ENCODE peak calls at places on chromosome 21, in nine cellular contexts. One of them, this sample, is unnamed.

GRCh38 chr21:33640697-33641338 is 723 bp downstream of the CRYZL1 start:
- DNase-seq in RWPE1: peak
- DNase-seq in astrocyte: peak
- DNase-seq in HFF-Myc: no peak
- DNase-seq in lower lobe of right lung: no peak
- DNase-seq in type B pancreatic cell: no peak
- DNase-seq in tibial artery: no peak
- DNase-seq in breast epithelium: no peak
- DNase-seq in suprapubic skin: no peak
- DNase-seq in this sample: peak

GRCh38 chr21:42376338-42376982 is 10.1 kb upstream of the TFF1 start:
- DNase-seq in type B pancreatic cell: no peak
- DNase-seq in HFF-Myc: no peak
- DNase-seq in astrocyte: no peak
- DNase-seq in RWPE1: no peak
- DNase-seq in suprapubic skin: no peak
- DNase-seq in tibial artery: no peak
- DNase-seq in lower lobe of right lung: peak
- DNase-seq in breast epithelium: no peak
- DNase-seq in this sample: no peak

GRCh38 chr21:44556879-44557278 is 1.7 kb downstream of the KRTAP10-3 start:
- DNase-seq in lower lobe of right lung: no peak
- DNase-seq in astrocyte: no peak
- DNase-seq in RWPE1: no peak
- DNase-seq in suprapubic skin: no peak
- DNase-seq in HFF-Myc: no peak
- DNase-seq in type B pancreatic cell: no peak
- DNase-seq in breast epithelium: no peak
- DNase-seq in tibial artery: no peak
- DNase-seq in this sample: peak

GRCh38 chr21:42013338-42013737 is 3.2 kb upstream of the ZBTB21 start:
- DNase-seq in suprapubic skin: no peak
- DNase-seq in RWPE1: no peak
- DNase-seq in tibial artery: no peak
- DNase-seq in breast epithelium: no peak
- DNase-seq in type B pancreatic cell: no peak
- DNase-seq in lower lobe of right lung: no peak
- DNase-seq in astrocyte: no peak
- DNase-seq in HFF-Myc: no peak
- DNase-seq in this sample: no peak

GRCh38 chr21:37653201-37653600 is 263.1 kb downstream of the KCNJ6 start:
- DNase-seq in breast epithelium: no peak
- DNase-seq in RWPE1: no peak
- DNase-seq in astrocyte: no peak
- DNase-seq in type B pancreatic cell: no peak
- DNase-seq in HFF-Myc: no peak
- DNase-seq in lower lobe of right lung: no peak
- DNase-seq in tibial artery: no peak
- DNase-seq in suprapubic skin: no peak
- DNase-seq in this sample: no peak

GRCh38 chr21:33976980-33977720 is 61.5 kb upstream of the ATP5PO start:
- DNase-seq in lower lobe of right lung: no peak
- DNase-seq in breast epithelium: no peak
- DNase-seq in type B pancreatic cell: no peak
- DNase-seq in RWPE1: no peak
- DNase-seq in HFF-Myc: no peak
- DNase-seq in tibial artery: no peak
- DNase-seq in astrocyte: no peak
- DNase-seq in suprapubic skin: no peak
- DNase-seq in this sample: no peak

GRCh38 chr21:43318841-43319781 is 107.8 kb downstream of the SIK1 start:
- DNase-seq in RWPE1: peak
- DNase-seq in type B pancreatic cell: no peak
- DNase-seq in HFF-Myc: no peak
- DNase-seq in astrocyte: peak
- DNase-seq in suprapubic skin: no peak
- DNase-seq in lower lobe of right lung: no peak
- DNase-seq in breast epithelium: no peak
- DNase-seq in tibial artery: no peak
- DNase-seq in this sample: peak

GRCh38 chr21:19981938-19982337 is 1016.3 kb upstream of the NCAM2 start:
- DNase-seq in type B pancreatic cell: no peak
- DNase-seq in astrocyte: no peak
- DNase-seq in HFF-Myc: no peak
- DNase-seq in lower lobe of right lung: no peak
- DNase-seq in tibial artery: no peak
- DNase-seq in suprapubic skin: no peak
- DNase-seq in breast epithelium: no peak
- DNase-seq in RWPE1: peak
- DNase-seq in this sample: no peak

GRCh38 chr21:45383111-45383614 is 21.8 kb upstream of the COL18A1 start:
- DNase-seq in astrocyte: no peak
- DNase-seq in RWPE1: no peak
- DNase-seq in suprapubic skin: peak
- DNase-seq in breast epithelium: no peak
- DNase-seq in type B pancreatic cell: no peak
- DNase-seq in lower lobe of right lung: peak
- DNase-seq in HFF-Myc: no peak
- DNase-seq in tibial artery: peak
- DNase-seq in this sample: no peak

GRCh38 chr21:17550671-17551308 is 37.9 kb downstream of the CXADR start:
- DNase-seq in RWPE1: no peak
- DNase-seq in lower lobe of right lung: no peak
- DNase-seq in type B pancreatic cell: no peak
- DNase-seq in HFF-Myc: no peak
- DNase-seq in astrocyte: no peak
- DNase-seq in breast epithelium: no peak
- DNase-seq in suprapubic skin: no peak
- DNase-seq in tibial artery: no peak
- DNase-seq in this sample: no peak

GRCh38 chr21:42724226-42724920 is 71.0 kb downstream of the PDE9A start:
- DNase-seq in breast epithelium: no peak
- DNase-seq in HFF-Myc: peak
- DNase-seq in astrocyte: peak
- DNase-seq in type B pancreatic cell: no peak
- DNase-seq in suprapubic skin: no peak
- DNase-seq in lower lobe of right lung: no peak
- DNase-seq in tibial artery: no peak
- DNase-seq in RWPE1: peak
- DNase-seq in this sample: no peak

GRCh38 chr21:45536301-45537081 is 5.7 kb downstream of the SLC19A1 start:
- DNase-seq in tibial artery: peak
- DNase-seq in astrocyte: no peak
- DNase-seq in RWPE1: no peak
- DNase-seq in HFF-Myc: no peak
- DNase-seq in breast epithelium: peak
- DNase-seq in type B pancreatic cell: peak
- DNase-seq in lower lobe of right lung: peak
- DNase-seq in suprapubic skin: peak
- DNase-seq in this sample: no peak

GRCh38 chr21:41142051-41142795 is 25.7 kb upstream of the BACE2 start:
- DNase-seq in lower lobe of right lung: no peak
- DNase-seq in type B pancreatic cell: no peak
- DNase-seq in suprapubic skin: no peak
- DNase-seq in tibial artery: peak
- DNase-seq in astrocyte: peak
- DNase-seq in HFF-Myc: peak
- DNase-seq in breast epithelium: peak
- DNase-seq in RWPE1: peak
- DNase-seq in this sample: no peak

GRCh38 chr21:44817506-44817880 is 369 bp downstream of the SUMO3 start:
- DNase-seq in breast epithelium: peak
- DNase-seq in astrocyte: peak
- DNase-seq in type B pancreatic cell: peak
- DNase-seq in RWPE1: peak
- DNase-seq in tibial artery: peak
- DNase-seq in lower lobe of right lung: peak
- DNase-seq in HFF-Myc: peak
- DNase-seq in suprapubic skin: peak
- DNase-seq in this sample: peak

GRCh38 chr21:17045214-17045835 is 467.5 kb upstream of the CXADR start:
- DNase-seq in RWPE1: no peak
- DNase-seq in astrocyte: peak
- DNase-seq in HFF-Myc: peak
- DNase-seq in suprapubic skin: no peak
- DNase-seq in tibial artery: no peak
- DNase-seq in lower lobe of right lung: no peak
- DNase-seq in breast epithelium: no peak
- DNase-seq in type B pancreatic cell: no peak
- DNase-seq in this sample: no peak

GRCh38 chr21:38468989-38469388 is 29.3 kb downstream of the ERG start:
- DNase-seq in type B pancreatic cell: no peak
- DNase-seq in RWPE1: peak
- DNase-seq in suprapubic skin: no peak
- DNase-seq in breast epithelium: no peak
- DNase-seq in astrocyte: no peak
- DNase-seq in tibial artery: no peak
- DNase-seq in lower lobe of right lung: no peak
- DNase-seq in HFF-Myc: no peak
- DNase-seq in this sample: no peak

GRCh38 chr21:29056005-29056404 is 17.4 kb downstream of the CCT8 start:
- DNase-seq in lower lobe of right lung: no peak
- DNase-seq in breast epithelium: no peak
- DNase-seq in RWPE1: no peak
- DNase-seq in astrocyte: no peak
- DNase-seq in tibial artery: no peak
- DNase-seq in type B pancreatic cell: no peak
- DNase-seq in HFF-Myc: no peak
- DNase-seq in suprapubic skin: no peak
- DNase-seq in this sample: no peak

GRCh38 chr21:31198575-31198974 is 145.5 kb downstream of the TIAM1 start:
- DNase-seq in tibial artery: no peak
- DNase-seq in breast epithelium: no peak
- DNase-seq in astrocyte: peak
- DNase-seq in RWPE1: peak
- DNase-seq in lower lobe of right lung: no peak
- DNase-seq in type B pancreatic cell: no peak
- DNase-seq in suprapubic skin: no peak
- DNase-seq in HFF-Myc: no peak
- DNase-seq in this sample: peak
- TF ChIP-seq CTCF in tibial artery: peak
- TF ChIP-seq CTCF in breast epithelium: peak
- TF ChIP-seq CTCF in astrocyte: peak
- TF ChIP-seq CTCF in RWPE1: peak
- TF ChIP-seq CTCF in lower lobe of right lung: peak
- TF ChIP-seq CTCF in type B pancreatic cell: peak
- TF ChIP-seq CTCF in suprapubic skin: peak
- TF ChIP-seq CTCF in HFF-Myc: peak
- TF ChIP-seq CTCF in this sample: no peak

GRCh38 chr21:25171438-25171837 is 435.8 kb downstream of the MRPL39 start:
- DNase-seq in type B pancreatic cell: no peak
- DNase-seq in HFF-Myc: no peak
- DNase-seq in tibial artery: no peak
- DNase-seq in suprapubic skin: no peak
- DNase-seq in breast epithelium: no peak
- DNase-seq in lower lobe of right lung: no peak
- DNase-seq in astrocyte: peak
- DNase-seq in RWPE1: peak
- DNase-seq in this sample: no peak

GRCh38 chr21:25170681-25171080 is 436.6 kb downstream of the MRPL39 start:
- DNase-seq in type B pancreatic cell: no peak
- DNase-seq in HFF-Myc: no peak
- DNase-seq in astrocyte: peak
- DNase-seq in breast epithelium: no peak
- DNase-seq in suprapubic skin: no peak
- DNase-seq in tibial artery: no peak
- DNase-seq in lower lobe of right lung: no peak
- DNase-seq in RWPE1: no peak
- DNase-seq in this sample: no peak

DNA sequence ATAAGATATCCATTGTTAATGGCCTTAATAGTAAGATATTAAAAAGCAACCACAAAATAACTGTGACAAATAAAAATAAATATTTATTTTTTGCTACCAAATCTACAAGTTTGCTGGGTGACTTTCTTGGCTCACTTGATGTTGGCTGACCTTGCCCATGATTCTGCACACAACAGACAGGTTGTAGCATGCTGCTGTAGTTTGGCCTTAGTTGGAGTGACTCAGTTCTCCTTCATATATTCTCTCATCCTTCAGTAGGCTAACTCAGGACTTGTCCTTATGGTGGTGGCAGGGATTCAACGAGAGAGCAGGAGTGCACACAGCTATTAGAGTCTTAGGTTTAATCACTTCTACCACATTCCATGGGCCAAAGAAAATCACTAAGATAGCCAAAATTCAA is 437.9 kb downstream of the MRPL39 start:
- DNase-seq in tibial artery: no peak
- DNase-seq in lower lobe of right lung: no peak
- DNase-seq in astrocyte: no peak
- DNase-seq in HFF-Myc: no peak
- DNase-seq in type B pancreatic cell: no peak
- DNase-seq in suprapubic skin: no peak
- DNase-seq in RWPE1: no peak
- DNase-seq in breast epithelium: no peak
- DNase-seq in this sample: no peak
- TF ChIP-seq CTCF in tibial artery: no peak
- TF ChIP-seq CTCF in lower lobe of right lung: no peak
- TF ChIP-seq CTCF in astrocyte: no peak
- TF ChIP-seq CTCF in HFF-Myc: no peak
- TF ChIP-seq CTCF in type B pancreatic cell: no peak
- TF ChIP-seq CTCF in suprapubic skin: no peak
- TF ChIP-seq CTCF in RWPE1: no peak
- TF ChIP-seq CTCF in breast epithelium: no peak
- TF ChIP-seq CTCF in this sample: no peak

DNA sequence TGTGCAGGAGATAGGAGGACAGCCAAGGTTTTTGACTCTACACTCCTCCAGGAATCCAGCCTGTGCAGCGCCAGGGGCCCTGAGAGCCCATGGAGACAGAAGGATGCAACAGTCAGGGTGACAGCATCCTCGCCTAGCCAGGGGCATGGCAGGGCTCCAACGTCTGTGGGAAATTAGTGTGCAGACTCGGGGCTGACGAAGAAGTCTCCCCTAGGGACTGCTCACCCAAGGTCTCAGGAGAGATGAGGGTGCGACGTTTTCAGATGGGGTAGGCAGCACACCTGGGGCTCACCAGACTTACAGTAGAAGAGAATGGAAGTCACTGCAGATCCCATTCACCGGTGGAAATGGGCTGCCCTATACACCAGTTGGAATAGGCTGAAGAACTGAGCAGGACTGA is 241.7 kb downstream of the SETD4 start:
- DNase-seq in astrocyte: no peak
- DNase-seq in tibial artery: no peak
- DNase-seq in type B pancreatic cell: no peak
- DNase-seq in lower lobe of right lung: no peak
- DNase-seq in HFF-Myc: no peak
- DNase-seq in breast epithelium: no peak
- DNase-seq in RWPE1: no peak
- DNase-seq in suprapubic skin: no peak
- DNase-seq in this sample: no peak
- TF ChIP-seq CTCF in astrocyte: no peak
- TF ChIP-seq CTCF in tibial artery: no peak
- TF ChIP-seq CTCF in type B pancreatic cell: no peak
- TF ChIP-seq CTCF in lower lobe of right lung: no peak
- TF ChIP-seq CTCF in HFF-Myc: no peak
- TF ChIP-seq CTCF in breast epithelium: no peak
- TF ChIP-seq CTCF in RWPE1: no peak
- TF ChIP-seq CTCF in suprapubic skin: no peak
- TF ChIP-seq CTCF in this sample: no peak

GRCh38 chr21:32335601-32336575 is 37.2 kb downstream of the MRAP start:
- DNase-seq in breast epithelium: no peak
- DNase-seq in astrocyte: peak
- DNase-seq in lower lobe of right lung: no peak
- DNase-seq in HFF-Myc: no peak
- DNase-seq in suprapubic skin: peak
- DNase-seq in type B pancreatic cell: no peak
- DNase-seq in RWPE1: no peak
- DNase-seq in tibial artery: peak
- DNase-seq in this sample: no peak
- TF ChIP-seq CTCF in breast epithelium: no peak
- TF ChIP-seq CTCF in astrocyte: no peak
- TF ChIP-seq CTCF in lower lobe of right lung: no peak
- TF ChIP-seq CTCF in HFF-Myc: no peak
- TF ChIP-seq CTCF in suprapubic skin: no peak
- TF ChIP-seq CTCF in type B pancreatic cell: no peak
- TF ChIP-seq CTCF in RWPE1: no peak
- TF ChIP-seq CTCF in tibial artery: no peak
- TF ChIP-seq CTCF in this sample: no peak